ENCODE peak calls at places on chromosomes 13 and 19, in five cellular contexts. S, R, M, C and Q are unnamed samples.

GRCh38 chr19:5170329-5170745 is 170.3 kb downstream of the PTPRS start:
- DNase-seq in C (no peak), R (no peak), S (no peak), M (no peak), Q (peak; percentile 87)

GRCh38 chr19:33392341-33393285 is 19.1 kb downstream of the CEBPG start:
- DNase-seq in M (no peak), S (no peak), R (no peak), C (no peak), Q (no peak)

GRCh38 chr19:29936409-29936808 is 5.6 kb upstream of the URI1 start:
- DNase-seq in R (no peak), M (no peak), C (no peak), S (no peak), Q (no peak)

GRCh38 chr19:57803594-57804325 is 11.0 kb downstream of the ZNF552 start:
- DNase-seq in R (peak; percentile 97), C (no peak), M (peak; percentile 99), S (peak; percentile 40), Q (no peak)

GRCh38 chr13:98940325-98940724 is 37.5 kb downstream of the DOCK9 start:
- DNase-seq in S (no peak), R (no peak), C (no peak), M (no peak), Q (no peak)

GRCh38 chr19:30719189-30719990 is 347.2 kb downstream of the ZNF536 start:
- DNase-seq in M (peak; percentile 8), S (peak; percentile 67), C (peak; percentile 64), R (no peak), Q (no peak)

GRCh38 chr19:37817180-37817911 is 38.0 kb upstream of the ZNF573 start:
- DNase-seq in M (peak; percentile 27), S (peak; percentile 51), C (peak; percentile 66), R (no peak), Q (peak; percentile 89)

GRCh38 chr19:7534531-7534980 is 961 bp upstream of the PNPLA6 start:
- DNase-seq in C (peak; percentile 84), R (peak; percentile 47), S (peak; percentile 86), M (peak; percentile 83), Q (peak; percentile 87)

GRCh38 chr13:62357887-62358645 is 942.4 kb upstream of the PCDH20 start:
- DNase-seq in C (no peak), S (peak; percentile 77), M (peak; percentile 17), R (peak; percentile 48), Q (no peak)

GRCh38 chr19:30363073-30363472 is 9.1 kb upstream of the ZNF536 start:
- DNase-seq in C (no peak), M (no peak), S (no peak), R (no peak), Q (peak; percentile 54)

GRCh38 chr19:11708457-11708856 is 30.3 kb downstream of the ZNF823 start:
- DNase-seq in R (no peak), C (no peak), S (no peak), M (no peak), Q (no peak)

GRCh38 chr13:41107584-41108014 is 25.0 kb downstream of the KBTBD6 start:
- DNase-seq in S (no peak), C (no peak), R (no peak), M (no peak), Q (no peak)

GRCh38 chr13:36718146-36718545 is 44.3 kb downstream of the SERTM1 start:
- DNase-seq in R (peak; percentile 24), C (no peak), S (no peak), M (peak; percentile 91), Q (no peak)

GRCh38 chr19:41018736-41019290 is 27.7 kb downstream of the CYP2B6 start:
- DNase-seq in S (no peak), C (no peak), R (no peak), M (no peak), Q (no peak)

GRCh38 chr13:98143601-98144500 is 957 bp downstream of the FARP1 start:
- DNase-seq in S (peak; percentile 58), R (no peak), C (no peak), M (peak; percentile 39), Q (no peak)

GRCh38 chr13:30142502-30143211 is 164.7 kb downstream of the KATNAL1 start:
- DNase-seq in R (peak; percentile 98), S (peak; percentile 74), C (no peak), M (peak; percentile 98), Q (peak; percentile 91)

GRCh38 chr19:17889609-17890214 is 18.0 kb downstream of the SLC5A5 start:
- DNase-seq in S (peak; percentile 75), M (peak; percentile 16), C (no peak), R (peak; percentile 32), Q (no peak)

GRCh38 chr19:41203371-41203770 is 10.4 kb downstream of the CYP2S1 start:
- DNase-seq in C (no peak), R (no peak), M (no peak), S (no peak), Q (no peak)

GRCh38 chr13:39457274-39457673 is 145.7 kb downstream of the LHFPL6 start:
- DNase-seq in S (no peak), R (no peak), C (no peak), M (no peak), Q (no peak)

GRCh38 chr13:24802074-24802473 is 38.1 kb downstream of the RNF17 start:
- DNase-seq in R (no peak), C (no peak), S (no peak), M (no peak), Q (no peak)

GRCh38 chr13:110907951-110908898 is 6.6 kb downstream of the ANKRD10 start:
- DNase-seq in R (no peak), S (peak; percentile 33), C (no peak), M (peak; percentile 82), Q (no peak)

GRCh38 chr13:50845211-50845610 is 1.7 kb upstream of the DLEU7 start:
- DNase-seq in S (no peak), M (peak; percentile 13), C (no peak), R (peak; percentile 3), Q (no peak)

GRCh38 chr13:23673354-23673753 is 103.1 kb downstream of the TNFRSF19 start:
- DNase-seq in S (no peak), R (peak; percentile 87), C (no peak), M (peak; percentile 99), Q (no peak)

GRCh38 chr13:26037302-26037701 is 14.5 kb downstream of the SHISA2 start:
- DNase-seq in R (no peak), S (peak; percentile 60), C (no peak), M (no peak), Q (peak; percentile 82)

GRCh38 chr13:97385146-97385545 is 48.8 kb upstream of the RAP2A start:
- DNase-seq in S (no peak), C (no peak), R (no peak), M (peak; percentile 69), Q (no peak)

GRCh38 chr19:30442715-30443114 is 70.5 kb downstream of the ZNF536 start:
- DNase-seq in S (no peak), M (no peak), C (no peak), R (no peak), Q (no peak)

GRCh38 chr13:81498969-81499368 is 1158.0 kb upstream of the SPRY2 start:
- DNase-seq in M (no peak), C (no peak), S (no peak), R (no peak), Q (no peak)

GRCh38 chr19:7500811-7501450 is 12.1 kb upstream of the PEX11G start:
- DNase-seq in R (no peak), S (peak; percentile 80), M (peak; percentile 61), C (no peak), Q (no peak)

GRCh38 chr13:78659450-78660110 is 625 bp upstream of the OBI1 start:
- DNase-seq in C (no peak), M (no peak), R (no peak), S (no peak), Q (no peak)

GRCh38 chr13:78662467-78662866 is 3.5 kb upstream of the OBI1 start:
- DNase-seq in M (no peak), S (no peak), C (no peak), R (no peak), Q (no peak)

GRCh38 chr13:78658630-78659449 is at the start of gene OBI1:
- DNase-seq in R (peak; percentile 79), C (peak; percentile 91), M (peak; percentile 84), S (peak; percentile 93), Q (peak; percentile 95)

GRCh38 chr13:78657699-78658629 is 991 bp downstream of the OBI1 start:
- DNase-seq in C (no peak), R (no peak), S (peak; percentile 18), M (no peak), Q (no peak)

GRCh38 chr13:78660130-78660857 is 1.3 kb upstream of the OBI1 start:
- DNase-seq in S (peak; percentile 42), C (no peak), R (no peak), M (no peak), Q (no peak)
- TF ChIP-seq CTCF in S (no peak), C (no peak), R (no peak), M (no peak), Q (no peak)

DNA sequence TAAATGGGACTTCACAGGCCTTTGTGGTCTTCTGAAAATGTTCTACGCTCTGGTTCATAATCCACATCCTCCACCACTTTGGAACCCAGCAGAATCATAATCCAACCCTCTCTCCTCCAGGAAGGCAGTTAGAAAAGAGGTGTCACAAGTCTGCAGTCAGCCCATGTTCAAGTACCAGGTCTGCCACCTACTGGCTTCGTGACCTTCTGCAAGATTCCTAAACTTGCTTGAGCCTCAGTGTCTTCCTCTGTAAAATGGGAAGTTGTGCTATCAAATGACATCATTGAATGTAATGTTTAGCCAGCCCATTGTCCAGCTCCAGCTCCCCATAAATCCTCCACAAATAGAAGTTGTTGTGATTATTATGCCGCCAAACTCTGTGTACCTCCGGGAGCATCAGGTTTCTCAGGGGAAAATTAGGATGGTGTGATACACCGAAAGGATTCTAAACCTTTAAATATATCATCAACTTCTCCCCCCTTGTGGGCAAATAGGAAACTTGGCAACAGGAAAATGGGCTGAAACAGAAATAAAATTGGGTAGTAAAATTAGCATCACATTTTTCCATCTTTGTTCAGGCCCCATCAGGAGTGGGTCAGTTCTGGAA is 109.7 kb downstream of the NUFIP1 start:
- DNase-seq in R (no peak), S (peak; percentile 50), M (peak; percentile 48), C (no peak), Q (no peak)
- TF ChIP-seq CTCF in R (peak; percentile 48), S (peak; percentile 39), M (peak; percentile 24), C (peak; percentile 56), Q (peak; percentile 57)

GRCh38 chr19:3163230-3163886 is 15.2 kb upstream of the S1PR4 start:
- DNase-seq in C (no peak), M (no peak), S (peak; percentile 85), R (no peak), Q (peak; percentile 88)
- TF ChIP-seq CTCF in C (peak; percentile 98), M (peak; percentile 88), S (peak; percentile 94), R (peak; percentile 98), Q (peak; percentile 99)

GRCh38 chr13:44857061-44857460 is 132.2 kb downstream of the NUFIP1 start:
- DNase-seq in C (peak; percentile 7), R (no peak), M (no peak), S (no peak), Q (no peak)

GRCh38 chr13:44853641-44854040 is 135.6 kb downstream of the NUFIP1 start:
- DNase-seq in C (peak; percentile 16), S (no peak), R (no peak), M (no peak), Q (no peak)

GRCh38 chr13:44854264-44855060 is 134.8 kb downstream of the NUFIP1 start:
- DNase-seq in S (no peak), M (no peak), C (peak; percentile 57), R (no peak), Q (no peak)

GRCh38 chr13:44857736-44858135 is 131.5 kb downstream of the NUFIP1 start:
- DNase-seq in M (no peak), C (peak; percentile 38), R (no peak), S (no peak), Q (no peak)

DNA sequence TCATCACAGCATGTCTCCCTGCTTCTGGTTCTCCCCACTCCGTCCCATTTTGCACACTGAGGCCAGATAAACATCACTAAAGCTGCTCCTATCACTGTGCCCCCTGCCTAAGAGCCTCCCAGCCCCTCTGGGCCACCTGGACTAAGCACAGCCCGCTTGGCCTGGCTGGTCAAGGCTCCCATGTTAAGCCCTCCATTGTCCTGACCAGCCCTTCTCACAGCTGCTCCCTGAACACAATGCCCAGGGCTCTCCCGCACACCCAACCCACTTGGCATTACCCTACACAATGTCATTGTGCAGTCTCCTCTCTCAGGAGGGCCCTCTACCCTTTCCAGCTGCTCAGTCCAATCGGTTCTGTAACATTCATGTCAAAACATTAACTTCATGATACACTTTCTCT is 133.4 kb downstream of the NUFIP1 start:
- DNase-seq in C (peak; percentile 44), M (no peak), S (no peak), R (no peak), Q (no peak)
- TF ChIP-seq CTCF in C (no peak), M (no peak), S (no peak), R (no peak), Q (no peak)